ENCODE peak calls at places on chromosomes 7 and 10, in seven cellular contexts. M, S, F, R, K, V and E are unnamed samples. For H3K4me1, the result is how much of the 10 kb centered on the place peaks cover.

GRCh38 chr10:6498771-6499170 is 81.3 kb downstream of the PRKCQ start:
- DNase-seq in R (no peak), V (no peak), M (no peak), K (no peak), F (no peak), S (no peak), E (no peak)

GRCh38 chr7:140197218-140197890 is 20.6 kb upstream of the KDM7A start:
- DNase-seq in R (peak), M (no peak), V (no peak), K (no peak), F (no peak), S (no peak), E (no peak)

GRCh38 chr7:116501425-116502167 is 2.1 kb downstream of the CAV2 start:
- DNase-seq in R (no peak), V (no peak), M (peak), S (peak), K (peak), F (no peak), E (no peak)

GRCh38 chr7:193538-194256 is 1.3 kb downstream of the FAM20C start:
- DNase-seq in S (peak), R (peak), K (no peak), F (no peak), V (no peak), M (no peak), E (no peak)

GRCh38 chr7:138565451-138566114 is 105.5 kb downstream of the TRIM24 start:
- DNase-seq in F (no peak), K (peak), R (peak), V (no peak), M (no peak), S (peak), E (no peak)

GRCh38 chr7:112420236-112420945 is 29.9 kb upstream of the IFRD1 start:
- DNase-seq in F (peak), R (no peak), K (no peak), M (no peak), S (no peak), V (no peak), E (no peak)

GRCh38 chr7:79982151-79982770 is 152.4 kb upstream of the GNAI1 start:
- DNase-seq in K (no peak), R (no peak), V (no peak), S (peak), M (no peak), F (no peak), E (no peak)

GRCh38 chr10:86367339-86367951 is 850 bp upstream of the GRID1 start:
- DNase-seq in S (no peak), F (no peak), K (peak), R (peak), M (no peak), V (no peak), E (no peak)

GRCh38 chr10:58444876-58445275 is 59.7 kb downstream of the TFAM start:
- DNase-seq in F (no peak), M (no peak), V (no peak), K (no peak), S (no peak), R (no peak), E (no peak)

GRCh38 chr10:31317652-31318381 is 1.2 kb upstream of the ZEB1 start:
- DNase-seq in R (no peak), V (peak), K (no peak), F (no peak), M (no peak), S (no peak), E (no peak)

GRCh38 chr7:32251659-32252058 is 181.5 kb upstream of the PDE1C start:
- DNase-seq in M (no peak), F (no peak), K (no peak), S (no peak), R (no peak), V (no peak), E (no peak)

GRCh38 chr7:27123021-27123476 is 7.5 kb downstream of the HOXA4 start:
- DNase-seq in V (no peak), M (no peak), F (no peak), S (peak), R (peak), K (no peak), E (no peak)

GRCh38 chr7:64875658-64876406 is 27.2 kb upstream of the ZNF273 start:
- DNase-seq in F (no peak), M (no peak), K (no peak), V (no peak), S (no peak), R (no peak), E (peak)

GRCh38 chr10:17023386-17024298 is 106.0 kb downstream of the CUBN start:
- DNase-seq in M (peak), S (peak), R (peak), V (peak), K (no peak), F (no peak), E (peak)

GRCh38 chr10:97081621-97082235 is 104.0 kb downstream of the SLIT1 start:
- DNase-seq in K (no peak), M (peak), V (no peak), S (peak), R (peak), F (peak), E (no peak)

GRCh38 chr10:125344573-125345121 is 184.3 kb upstream of the CTBP2 start:
- DNase-seq in V (no peak), K (no peak), R (no peak), S (no peak), M (no peak), F (no peak), E (no peak)

DNA sequence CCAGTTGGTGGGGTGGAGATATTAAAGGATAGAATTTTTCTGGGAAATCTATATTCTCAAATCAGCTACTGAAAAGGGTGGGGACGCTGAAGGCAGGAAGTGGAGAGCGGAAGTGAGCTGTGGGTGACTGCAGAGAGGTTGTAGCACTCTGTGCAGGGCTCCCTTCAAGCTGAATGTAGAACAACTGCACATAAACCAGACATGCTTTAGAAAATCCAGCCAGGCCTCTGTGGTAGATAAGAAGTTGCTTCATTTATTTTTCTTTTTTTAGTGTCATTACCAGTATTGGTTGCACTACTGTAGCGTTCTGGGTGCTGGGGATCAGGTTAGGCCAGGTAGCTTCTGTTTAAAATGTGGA is 127.8 kb downstream of the CELF2 start:
- DNase-seq in F (no peak), V (no peak), R (no peak), M (peak), S (no peak), K (no peak), E (no peak)
- H3K4me1 ChIP-seq in F (under half), V (under half), R (half or more), M (half or more), S (under half), K (under half), E (half or more)

GRCh38 chr10:79075418-79075817 is 6.7 kb downstream of the ZMIZ1 start:
- DNase-seq in F (no peak), V (no peak), K (no peak), M (no peak), R (no peak), S (no peak), E (no peak)

GRCh38 chr10:79074732-79075131 is 6.0 kb downstream of the ZMIZ1 start:
- DNase-seq in V (no peak), R (no peak), S (no peak), K (no peak), M (no peak), F (no peak), E (no peak)

GRCh38 chr10:79072994-79073654 is 4.4 kb downstream of the ZMIZ1 start:
- DNase-seq in R (no peak), V (no peak), F (no peak), M (no peak), S (no peak), K (no peak), E (no peak)

GRCh38 chr10:79072041-79072441 is 3.3 kb downstream of the ZMIZ1 start:
- DNase-seq in K (no peak), S (no peak), F (no peak), M (no peak), V (no peak), R (peak), E (no peak)

GRCh38 chr10:79073784-79074432 is 5.1 kb downstream of the ZMIZ1 start:
- DNase-seq in R (no peak), S (peak), V (no peak), M (no peak), K (peak), F (no peak), E (no peak)
- H3K4me1 ChIP-seq in R (under half), S (half or more), V (under half), M (half or more), K (under half), F (under half), E (half or more)

GRCh38 chr10:117184296-117184695 is 13.0 kb upstream of the KCNK18 start:
- DNase-seq in M (no peak), F (no peak), V (no peak), S (no peak), K (no peak), R (no peak), E (no peak)

GRCh38 chr10:117184821-117185220 is 12.5 kb upstream of the KCNK18 start:
- DNase-seq in R (no peak), S (no peak), M (no peak), K (no peak), F (no peak), V (no peak), E (no peak)

GRCh38 chr10:117188399-117188798 is 8.9 kb upstream of the KCNK18 start:
- DNase-seq in F (no peak), R (no peak), V (no peak), S (no peak), K (no peak), M (no peak), E (no peak)

GRCh38 chr10:117186832-117187615 is 10.3 kb upstream of the KCNK18 start:
- DNase-seq in V (no peak), R (peak), S (no peak), F (no peak), M (no peak), K (no peak), E (no peak)

GRCh38 chr10:117189557-117189956 is 7.7 kb upstream of the KCNK18 start:
- DNase-seq in R (no peak), V (no peak), M (no peak), K (no peak), S (no peak), F (no peak), E (no peak)
- H3K4me1 ChIP-seq in R (under half), V (under half), M (under half), K (under half), S (under half), F (under half), E (under half)

GRCh38 chr7:135981958-135982646 is 4.9 kb upstream of the MTPN start:
- DNase-seq in R (no peak), S (no peak), K (no peak), M (no peak), V (no peak), F (no peak), E (no peak)
- H3K4me1 ChIP-seq in R (under half), S (under half), K (under half), M (under half), V (under half), F (under half), E (under half)

GRCh38 chr10:95485445-95485844 is 75.7 kb downstream of the SORBS1 start:
- DNase-seq in S (no peak), M (no peak), K (no peak), R (no peak), F (no peak), V (no peak), E (no peak)
- H3K4me1 ChIP-seq in S (under half), M (half or more), K (under half), R (under half), F (under half), V (half or more), E (under half)

DNA sequence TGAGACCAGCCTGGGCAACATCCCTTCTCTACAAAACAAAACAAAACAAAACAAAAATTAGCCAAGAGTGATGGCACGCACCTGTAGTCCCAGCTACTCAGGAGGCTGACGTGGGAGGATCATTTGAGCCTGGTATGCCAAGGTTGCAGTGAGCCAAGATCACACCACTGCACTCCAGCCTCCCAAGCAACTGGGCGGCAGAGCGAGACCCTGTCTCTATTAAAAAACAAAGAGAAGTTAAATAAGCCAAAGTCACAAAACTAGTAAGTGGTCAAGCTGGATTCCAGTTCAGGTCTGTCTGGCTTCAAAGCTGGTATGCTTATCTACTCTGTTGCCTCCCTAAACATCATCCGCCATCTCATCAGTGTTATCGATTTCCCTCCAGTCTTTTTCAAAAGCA is 110.8 kb downstream of the ARID5B start:
- DNase-seq in V (no peak), R (no peak), S (no peak), K (no peak), M (no peak), F (no peak), E (no peak)
- H3K4me1 ChIP-seq in V (under half), R (under half), S (under half), K (under half), M (under half), F (under half), E (under half)

GRCh38 chr10:131920151-131920550 is 19.3 kb downstream of the PPP2R2D start:
- DNase-seq in K (no peak), R (no peak), V (no peak), S (no peak), F (no peak), M (no peak), E (no peak)
- H3K4me1 ChIP-seq in K (under half), R (under half), V (under half), S (under half), F (under half), M (under half), E (under half)

GRCh38 chr10:83343676-83344075 is 795.6 kb upstream of the GHITM start:
- DNase-seq in V (no peak), K (no peak), F (no peak), S (no peak), M (no peak), R (no peak), E (no peak)

DNA sequence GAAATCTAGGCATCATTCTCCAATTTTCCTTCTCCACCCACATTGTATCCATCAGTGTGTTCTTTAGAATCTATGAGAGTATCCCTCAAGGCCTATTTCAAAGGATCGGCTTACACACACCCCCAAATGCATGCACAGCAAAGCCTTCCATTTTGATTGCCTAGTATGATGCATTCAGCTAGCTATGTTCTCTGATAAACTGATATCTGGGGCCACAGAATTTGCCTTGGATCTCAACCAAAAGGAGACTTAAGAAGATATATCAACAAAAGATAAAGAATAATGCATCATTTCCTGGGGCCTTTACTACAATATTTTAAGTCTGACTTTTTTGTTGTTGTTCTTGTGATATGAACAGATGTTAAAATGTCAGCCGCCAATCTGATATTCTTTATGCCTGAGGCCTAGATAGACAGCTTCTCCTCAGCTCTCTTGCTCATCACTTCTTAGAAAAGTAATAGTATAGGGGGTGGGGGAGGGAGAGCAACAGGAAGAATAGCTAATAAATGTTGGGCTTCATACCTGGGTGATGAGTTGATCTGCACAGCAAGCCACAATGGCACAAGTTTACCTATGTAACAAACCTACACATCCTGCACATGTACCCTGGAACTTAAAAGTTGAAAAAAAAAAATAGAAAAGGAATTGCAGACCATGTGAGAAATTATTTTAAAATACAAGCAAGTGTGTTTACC is 792.9 kb upstream of the GHITM start:
- DNase-seq in V (no peak), F (no peak), M (no peak), S (no peak), R (no peak), K (no peak), E (no peak)
- H3K4me1 ChIP-seq in V (under half), F (under half), M (under half), S (under half), R (under half), K (under half), E (under half)

DNA sequence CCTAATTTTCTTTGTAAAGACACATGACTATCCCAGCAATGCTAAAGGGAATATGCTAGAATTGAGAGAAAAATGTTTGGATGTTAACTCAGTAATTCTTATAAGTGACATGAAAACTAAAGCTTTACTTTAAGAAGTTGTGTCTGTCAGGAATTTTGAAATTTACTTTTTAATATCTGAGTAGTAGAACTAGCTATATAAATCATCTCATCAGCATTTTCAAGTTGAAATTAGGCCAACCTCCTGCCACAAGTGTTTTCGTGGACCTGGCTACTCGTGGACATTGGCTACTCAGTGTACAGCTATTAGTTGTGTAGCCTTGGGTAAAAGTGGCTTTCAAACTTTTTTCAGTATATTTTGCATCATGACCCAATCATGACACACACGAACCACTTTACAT is 70.5 kb downstream of the ADD3 start:
- DNase-seq in R (no peak), S (no peak), K (no peak), M (no peak), V (no peak), F (no peak), E (no peak)
- H3K4me1 ChIP-seq in R (under half), S (under half), K (under half), M (half or more), V (under half), F (under half), E (under half)